ENCODE peak calls at places on chromosome 16, in nine cellular contexts. O is cardiac muscle cell, K is gastrocnemius medialis, B is SK-N-SH, H is GM06990, L is uterus, Q is fibroblast of mammary gland, M is fibroblast of the aortic adventitia, D is fibroblast of lung. C is an unnamed sample.

GRCh38 chr16:73059779-73060178 is 11.9 kb upstream of the ZFHX3 start:
- DNase-seq in O (no peak), K (no peak), B (no peak), H (no peak), L (no peak), Q (no peak), M (peak), D (no peak), C (no peak)

GRCh38 chr16:12231666-12232065 is 255.1 kb downstream of the SNX29 start:
- DNase-seq in O (no peak), K (no peak), B (no peak), H (no peak), L (no peak), Q (peak), M (peak), D (peak), C (peak)

GRCh38 chr16:46658925-46659324 is 30.1 kb downstream of the VPS35 start:
- DNase-seq in O (peak), K (peak), B (no peak), H (peak), L (no peak), Q (no peak), M (no peak), D (no peak), C (no peak)

GRCh38 chr16:15954814-15955151 is 5.4 kb downstream of the ABCC1 start:
- DNase-seq in O (no peak), K (no peak), B (no peak), H (no peak), L (no peak), Q (peak), M (peak), D (peak), C (peak)

GRCh38 chr16:29664133-29664912 is 1.3 kb downstream of the SPN start:
- DNase-seq in O (no peak), K (no peak), B (no peak), H (peak), L (no peak), Q (no peak), M (no peak), D (no peak), C (no peak)

GRCh38 chr16:73014768-73015167 is 33.2 kb downstream of the ZFHX3 start:
- DNase-seq in O (no peak), K (no peak), B (no peak), H (no peak), L (no peak), Q (no peak), M (no peak), D (no peak), C (no peak)

GRCh38 chr16:85181739-85182129 is 69.5 kb upstream of the CIBAR2 start:
- DNase-seq in O (no peak), K (no peak), B (no peak), H (no peak), L (no peak), Q (no peak), M (no peak), D (no peak), C (no peak)

GRCh38 chr16:85422124-85422373 is 191.1 kb upstream of the GSE1 start:
- DNase-seq in O (no peak), K (no peak), B (no peak), H (no peak), L (no peak), Q (no peak), M (no peak), D (no peak), C (no peak)

GRCh38 chr16:9607512-9608230 is 516.2 kb downstream of the HAPSTR1 start:
- DNase-seq in O (no peak), K (no peak), B (no peak), H (no peak), L (no peak), Q (no peak), M (no peak), D (peak), C (no peak)

GRCh38 chr16:21126518-21126917 is 24.1 kb downstream of the DNAH3 start:
- DNase-seq in O (no peak), K (no peak), B (no peak), H (no peak), L (no peak), Q (no peak), M (no peak), D (no peak), C (no peak)

GRCh38 chr16:1747934-1748333 is 23.4 kb downstream of the NME3 start:
- DNase-seq in O (no peak), K (no peak), B (no peak), H (no peak), L (no peak), Q (no peak), M (no peak), D (no peak), C (no peak)

GRCh38 chr16:67025151-67025550 is 3.8 kb upstream of the CBFB start:
- DNase-seq in O (no peak), K (no peak), B (no peak), H (no peak), L (no peak), Q (no peak), M (no peak), D (no peak), C (no peak)

GRCh38 chr16:69485361-69485760 is 60.9 kb downstream of the CYB5B start:
- DNase-seq in O (no peak), K (no peak), B (no peak), H (no peak), L (no peak), Q (no peak), M (no peak), D (no peak), C (no peak)

GRCh38 chr16:89842471-89843408 is 14.5 kb downstream of the SPIRE2 start:
- DNase-seq in O (no peak), K (no peak), B (peak), H (no peak), L (no peak), Q (peak), M (peak), D (peak), C (peak)

GRCh38 chr16:2692251-2692947 is 10.1 kb downstream of the KCTD5 start:
- DNase-seq in O (no peak), K (peak), B (no peak), H (no peak), L (no peak), Q (no peak), M (no peak), D (peak), C (no peak)

GRCh38 chr16:11609474-11610120 is 22.9 kb upstream of the LITAF start:
- DNase-seq in O (no peak), K (no peak), B (no peak), H (no peak), L (no peak), Q (no peak), M (no peak), D (peak), C (no peak)

GRCh38 chr16:80158766-80159165 is 382.0 kb upstream of the DYNLRB2 start:
- DNase-seq in O (no peak), K (no peak), B (no peak), H (no peak), L (no peak), Q (peak), M (peak), D (peak), C (peak)

GRCh38 chr16:88317619-88317977 is 65.2 kb upstream of the ZNF469 start:
- DNase-seq in O (no peak), K (no peak), B (no peak), H (no peak), L (peak), Q (peak), M (peak), D (peak), C (peak)

GRCh38 chr16:27386674-27387073 is 15.3 kb upstream of the IL21R start:
- DNase-seq in O (no peak), K (no peak), B (no peak), H (no peak), L (no peak), Q (no peak), M (no peak), D (no peak), C (no peak)

GRCh38 chr16:20307240-20307671 is 20.1 kb downstream of the GP2 start:
- DNase-seq in O (no peak), K (no peak), B (no peak), H (no peak), L (no peak), Q (no peak), M (no peak), D (no peak), C (no peak)

GRCh38 chr16:9092963-9093477 is 1.6 kb downstream of the HAPSTR1 start:
- DNase-seq in O (peak), K (peak), B (peak), H (peak), L (peak), Q (no peak), M (no peak), D (no peak), C (no peak)

GRCh38 chr16:23128056-23128455 is 21.2 kb downstream of the USP31 start:
- DNase-seq in O (no peak), K (no peak), B (no peak), H (no peak), L (no peak), Q (peak), M (no peak), D (no peak), C (no peak)

GRCh38 chr16:72552675-72553074 is 380.7 kb upstream of the PMFBP1 start:
- DNase-seq in O (no peak), K (no peak), B (no peak), H (no peak), L (no peak), Q (no peak), M (no peak), D (no peak), C (no peak)

GRCh38 chr16:25626172-25626571 is 65.6 kb upstream of the HS3ST4 start:
- DNase-seq in O (no peak), K (no peak), B (no peak), H (no peak), L (no peak), Q (peak), M (no peak), D (no peak), C (no peak)

GRCh38 chr16:47888142-47888541 is 267.7 kb downstream of the ABCC12 start:
- DNase-seq in O (no peak), K (no peak), B (no peak), H (no peak), L (no peak), Q (no peak), M (peak), D (peak), C (peak)

GRCh38 chr16:10835281-10835931 is 16.8 kb upstream of the TVP23A start:
- DNase-seq in O (no peak), K (no peak), B (no peak), H (peak), L (no peak), Q (no peak), M (no peak), D (no peak), C (no peak)

GRCh38 chr16:28910046-28911031 is 14.7 kb downstream of the RABEP2 start:
- DNase-seq in O (no peak), K (no peak), B (no peak), H (no peak), L (no peak), Q (peak), M (no peak), D (no peak), C (no peak)

GRCh38 chr16:52929478-52929877 is 123.2 kb downstream of the CHD9NB start:
- DNase-seq in O (no peak), K (no peak), B (peak), H (no peak), L (no peak), Q (no peak), M (no peak), D (no peak), C (no peak)

GRCh38 chr16:2429037-2429770 is at the start of gene CCNF:
- DNase-seq in O (peak), K (peak), B (peak), H (peak), L (peak), Q (peak), M (peak), D (peak), C (peak)

GRCh38 chr16:13634921-13635320 is 285.0 kb upstream of the ERCC4 start:
- DNase-seq in O (no peak), K (no peak), B (no peak), H (no peak), L (no peak), Q (no peak), M (no peak), D (no peak), C (no peak)

GRCh38 chr16:89845417-89845816 is 17.1 kb downstream of the SPIRE2 start:
- DNase-seq in O (no peak), K (no peak), B (no peak), H (peak), L (no peak), Q (no peak), M (no peak), D (no peak), C (no peak)

GRCh38 chr16:85924675-85925074 is 25.7 kb downstream of the IRF8 start:
- DNase-seq in O (no peak), K (no peak), B (no peak), H (no peak), L (no peak), Q (peak), M (peak), D (peak), C (peak)

GRCh38 chr16:10683160-10683559 is 11.6 kb downstream of the TEKT5 start:
- DNase-seq in O (no peak), K (no peak), B (no peak), H (no peak), L (no peak), Q (no peak), M (peak), D (no peak), C (no peak)

GRCh38 chr16:79757968-79758367 is 157.4 kb upstream of the MAF start:
- DNase-seq in O (no peak), K (no peak), B (no peak), H (no peak), L (no peak), Q (no peak), M (no peak), D (no peak), C (no peak)

GRCh38 chr16:12805091-12805490 is 1.4 kb upstream of the CPPED1 start:
- DNase-seq in O (no peak), K (no peak), B (no peak), H (no peak), L (no peak), Q (no peak), M (no peak), D (no peak), C (no peak)

GRCh38 chr16:14302031-14302398 is 230.9 kb downstream of the MRTFB start:
- DNase-seq in O (peak), K (peak), B (peak), H (peak), L (peak), Q (peak), M (peak), D (peak), C (peak)

GRCh38 chr16:88568710-88569613 is 1.2 kb upstream of the ZC3H18 start:
- DNase-seq in O (no peak), K (no peak), B (no peak), H (no peak), L (no peak), Q (no peak), M (no peak), D (no peak), C (no peak)

GRCh38 chr16:87363771-87364476 is 19.7 kb downstream of the FBXO31 start:
- DNase-seq in O (no peak), K (peak), B (peak), H (no peak), L (peak), Q (peak), M (peak), D (no peak), C (peak)

DNA sequence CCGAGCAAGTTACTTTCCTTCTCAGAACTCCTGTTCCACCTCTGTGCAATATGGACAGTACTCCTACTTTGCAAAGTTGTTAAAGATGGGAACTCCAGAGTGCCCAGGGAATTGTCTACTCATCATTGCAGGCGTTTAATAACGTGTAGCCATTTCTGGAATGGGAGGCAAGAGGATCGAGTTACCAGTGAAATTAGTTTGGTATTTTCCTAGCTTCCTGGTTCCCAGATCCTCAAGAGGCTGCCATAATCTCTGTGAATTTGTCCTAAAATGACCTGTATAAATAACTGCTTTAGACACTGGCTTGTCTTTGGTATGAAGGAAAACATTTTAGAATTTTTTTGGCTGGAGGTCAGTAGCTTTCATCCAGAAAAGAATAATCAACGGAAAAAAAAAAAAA is 27.7 kb downstream of the WWOX start:
- DNase-seq in O (no peak), K (no peak), B (no peak), H (no peak), L (no peak), Q (peak), M (peak), D (peak), C (peak)
- H3K4me3 ChIP-seq in O (no peak), K (no peak), B (no peak), H (no peak), L (no peak), Q (no peak), M (peak), D (peak), C (no peak)

GRCh38 chr16:719815-720506 is 985 bp upstream of the ANTKMT start:
- DNase-seq in O (no peak), K (no peak), B (peak), H (no peak), L (no peak), Q (no peak), M (no peak), D (no peak), C (no peak)
- TF ChIP-seq CTCF in O (peak), K (no peak), B (peak), H (peak), L (no peak), Q (peak), M (peak), D (peak), C (peak)

GRCh38 chr16:84054916-84055315 is 12.3 kb upstream of the SLC38A8 start:
- DNase-seq in O (peak), K (no peak), B (no peak), H (no peak), L (no peak), Q (no peak), M (no peak), D (no peak), C (no peak)

GRCh38 chr16:84054271-84054670 is 11.7 kb upstream of the SLC38A8 start:
- DNase-seq in O (no peak), K (no peak), B (no peak), H (no peak), L (no peak), Q (no peak), M (no peak), D (no peak), C (no peak)

GRCh38 chr16:84055366-84055765 is 12.8 kb upstream of the SLC38A8 start:
- DNase-seq in O (no peak), K (no peak), B (no peak), H (no peak), L (no peak), Q (no peak), M (no peak), D (peak), C (peak)

GRCh38 chr16:84052071-84052622 is 9.6 kb upstream of the SLC38A8 start:
- DNase-seq in O (no peak), K (no peak), B (no peak), H (no peak), L (no peak), Q (peak), M (no peak), D (no peak), C (no peak)

GRCh38 chr16:84053237-84053636 is 10.6 kb upstream of the SLC38A8 start:
- DNase-seq in O (no peak), K (no peak), B (no peak), H (no peak), L (no peak), Q (no peak), M (no peak), D (no peak), C (no peak)
- H3K4me3 ChIP-seq in O (no peak), K (no peak), B (no peak), H (no peak), L (no peak), Q (no peak), M (no peak), D (no peak), C (no peak)

GRCh38 chr16:64051826-64052225 is 1070.0 kb downstream of the CDH11 start:
- DNase-seq in O (peak), K (no peak), B (no peak), H (no peak), L (no peak), Q (peak), M (peak), D (peak), C (peak)
- TF ChIP-seq CTCF in O (peak), K (no peak), B (peak), H (no peak), L (no peak), Q (peak), M (no peak), D (no peak), C (peak)

GRCh38 chr16:56912746-56913703 is 18.9 kb upstream of the HERPUD1 start:
- DNase-seq in O (no peak), K (no peak), B (no peak), H (no peak), L (no peak), Q (peak), M (peak), D (peak), C (peak)

GRCh38 chr16:56910114-56910511 is 21.8 kb upstream of the HERPUD1 start:
- DNase-seq in O (no peak), K (no peak), B (no peak), H (no peak), L (no peak), Q (no peak), M (no peak), D (no peak), C (no peak)

GRCh38 chr16:56911771-56912541 is 20.0 kb upstream of the HERPUD1 start:
- DNase-seq in O (no peak), K (peak), B (no peak), H (peak), L (no peak), Q (no peak), M (peak), D (peak), C (peak)

GRCh38 chr16:56909484-56910113 is 22.3 kb upstream of the HERPUD1 start:
- DNase-seq in O (no peak), K (no peak), B (peak), H (no peak), L (no peak), Q (no peak), M (peak), D (peak), C (no peak)

DNA sequence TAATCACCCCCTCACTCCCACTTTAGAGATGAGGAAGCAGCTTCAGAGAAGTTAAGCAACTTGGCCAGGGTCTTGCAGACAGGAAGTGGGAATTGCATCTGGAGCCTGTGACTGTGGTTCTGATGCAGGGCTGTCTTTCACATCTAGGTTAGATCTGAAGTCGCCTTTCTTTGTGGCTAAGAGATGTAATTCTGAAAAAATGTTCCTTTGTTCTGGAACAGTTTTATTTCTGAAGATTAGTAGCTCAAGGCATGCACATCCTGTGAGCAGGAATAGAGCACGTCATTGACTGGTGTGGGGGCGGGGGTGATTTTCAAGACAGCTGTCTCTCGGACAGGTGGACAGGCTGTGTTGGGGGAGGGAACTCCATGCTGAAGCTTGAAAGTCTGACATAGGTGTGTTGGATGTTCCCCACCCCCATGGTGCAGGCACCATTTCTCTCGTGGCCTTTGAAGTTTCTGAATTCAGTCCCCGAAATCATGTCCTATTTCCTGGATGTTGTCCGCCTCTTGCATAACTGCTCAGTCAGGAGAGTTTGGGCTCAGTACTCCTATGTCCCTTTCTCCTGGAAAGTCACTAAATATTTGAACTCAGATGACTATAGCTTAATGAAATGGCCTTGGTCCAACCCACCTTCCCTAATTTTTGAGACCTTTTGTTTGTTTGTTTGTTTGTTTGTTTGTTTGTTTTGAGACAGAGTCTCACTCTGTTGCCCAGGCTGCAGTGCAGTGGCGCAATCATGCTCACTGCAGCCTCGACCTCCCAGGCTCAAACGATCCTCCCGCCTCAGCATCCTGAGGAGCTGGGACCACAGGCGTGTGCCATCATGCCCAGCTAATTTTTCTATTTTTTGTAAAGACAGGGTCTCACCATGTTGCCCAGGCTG is 21.0 kb upstream of the HERPUD1 start:
- DNase-seq in O (no peak), K (no peak), B (no peak), H (no peak), L (no peak), Q (peak), M (peak), D (peak), C (peak)
- H3K4me3 ChIP-seq in O (no peak), K (no peak), B (no peak), H (no peak), L (no peak), Q (no peak), M (no peak), D (no peak), C (no peak)

GRCh38 chr16:81744911-81745310 is 34.2 kb upstream of the PLCG2 start:
- DNase-seq in O (no peak), K (no peak), B (no peak), H (no peak), L (no peak), Q (no peak), M (no peak), D (no peak), C (no peak)

GRCh38 chr16:81746566-81746965 is 32.5 kb upstream of the PLCG2 start:
- DNase-seq in O (no peak), K (no peak), B (no peak), H (no peak), L (no peak), Q (no peak), M (no peak), D (no peak), C (no peak)

GRCh38 chr16:81752225-81752875 is 26.7 kb upstream of the PLCG2 start:
- DNase-seq in O (no peak), K (peak), B (no peak), H (peak), L (no peak), Q (no peak), M (no peak), D (peak), C (peak)

GRCh38 chr16:81745704-81746558 is 33.2 kb upstream of the PLCG2 start:
- DNase-seq in O (peak), K (peak), B (peak), H (peak), L (peak), Q (peak), M (peak), D (peak), C (peak)

GRCh38 chr16:81748476-81749198 is 30.5 kb upstream of the PLCG2 start:
- DNase-seq in O (no peak), K (no peak), B (no peak), H (peak), L (no peak), Q (no peak), M (no peak), D (no peak), C (no peak)
- TF ChIP-seq CTCF in O (no peak), K (no peak), B (no peak), H (peak), L (no peak), Q (no peak), M (no peak), D (no peak), C (no peak)